ENCODE peak calls at places on chromosomes 2 and 18, in six cellular contexts. Y is left ventricle myocardium inferior; K is H9; J is naive thymus-derived CD4-positive, alpha-beta T cell; Z is CD4-positive, alpha-beta T cell; U is neuronal stem cell. V is an unnamed sample. For H3K9me3, the result is how much of the 10 kb centered on the place peaks cover.

GRCh38 chr2:204578928-204579598 is 33.8 kb downstream of the PARD3B start:
- DNase-seq in Y (no peak), K (no peak), J (no peak), Z (no peak), U (no peak), V (no peak)

GRCh38 chr2:203605302-203605701 is 70.2 kb upstream of the RAPH1 start:
- DNase-seq in Y (no peak), K (no peak), J (no peak), Z (no peak), U (no peak), V (no peak)

GRCh38 chr18:25990473-25990872 is 99.9 kb downstream of the SS18 start:
- DNase-seq in Y (no peak), K (no peak), J (no peak), Z (no peak), U (no peak), V (no peak)

GRCh38 chr18:13433088-13433487 is 214.5 kb downstream of the LDLRAD4 start:
- DNase-seq in Y (no peak), K (no peak), J (no peak), Z (no peak), U (no peak), V (no peak)

GRCh38 chr2:128347701-128348504 is 29.2 kb upstream of the HS6ST1 start:
- DNase-seq in Y (peak), K (no peak), J (no peak), Z (no peak), U (no peak), V (peak)

GRCh38 chr2:305366-305765 is 17.5 kb upstream of the ALKAL2 start:
- DNase-seq in Y (no peak), K (no peak), J (no peak), Z (no peak), U (no peak), V (no peak)

GRCh38 chr2:140643761-140644187 is 1487.0 kb downstream of the LRP1B start:
- DNase-seq in Y (no peak), K (no peak), J (no peak), Z (no peak), U (no peak), V (no peak)

GRCh38 chr2:226794751-226795171 is 4.9 kb downstream of the IRS1 start:
- DNase-seq in Y (no peak), K (no peak), J (no peak), Z (no peak), U (no peak), V (peak)

GRCh38 chr2:95354469-95354901 is 48.0 kb upstream of the FAHD2A start:
- DNase-seq in Y (no peak), K (peak), J (no peak), Z (no peak), U (no peak), V (no peak)

GRCh38 chr2:219245148-219245898 is at the start of the genes GLB1L and STK16:
- DNase-seq in Y (peak), K (peak), J (peak), Z (peak), U (peak), V (peak)

GRCh38 chr2:237739101-237739500 is 59.5 kb upstream of the RBM44 start:
- DNase-seq in Y (peak), K (no peak), J (no peak), Z (no peak), U (no peak), V (no peak)

DNA sequence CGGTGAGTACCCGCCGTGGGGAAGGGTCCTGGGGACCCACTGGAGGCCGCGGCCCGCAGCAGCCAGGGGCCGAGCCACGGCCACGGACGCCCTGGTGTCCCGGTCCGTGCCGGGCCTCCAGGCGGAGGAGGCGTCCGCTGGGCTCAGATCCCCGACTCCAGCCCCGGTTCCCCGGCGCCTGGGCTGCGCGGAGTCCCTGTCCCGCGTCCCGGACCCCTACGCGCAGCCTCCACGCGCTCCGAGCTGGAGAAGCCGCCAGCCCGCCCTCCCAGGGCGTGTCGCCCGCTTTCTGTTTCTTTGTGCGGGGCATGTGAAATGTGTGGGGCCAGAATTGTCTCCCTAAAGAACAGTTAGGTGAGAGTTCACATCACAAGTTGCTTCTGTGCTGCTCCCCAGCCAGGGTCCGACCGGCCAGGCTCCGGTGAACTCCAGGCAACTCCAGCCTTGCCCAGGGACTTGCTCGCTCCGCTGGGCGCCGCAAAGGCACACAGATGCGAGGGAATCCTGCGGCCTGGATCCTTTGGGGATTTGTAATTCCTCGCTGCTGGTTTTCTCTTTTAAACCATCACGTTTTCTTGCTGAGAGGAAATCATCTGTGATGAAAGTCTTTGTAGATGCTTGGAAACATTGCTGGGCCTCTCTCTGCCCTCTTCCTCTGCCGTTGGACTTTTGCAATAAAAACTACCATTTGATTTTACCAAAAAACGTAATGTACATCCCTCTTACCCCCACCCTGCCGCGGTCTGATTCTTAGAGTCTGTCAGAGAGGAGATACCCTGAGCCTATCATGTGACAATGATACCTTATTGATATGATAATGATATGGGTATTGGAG is 570 bp downstream of the GYPC start:
- DNase-seq in Y (peak), K (peak), J (peak), Z (no peak), U (peak), V (peak)
- H3K27ac ChIP-seq in Y (peak), K (no peak), J (peak), Z (peak), U (no peak), V (peak)

GRCh38 chr2:229137623-229138022 is 133.5 kb downstream of the PID1 start:
- DNase-seq in Y (no peak), K (no peak), J (no peak), Z (no peak), U (no peak), V (no peak)

GRCh38 chr2:229132236-229132635 is 138.9 kb downstream of the PID1 start:
- DNase-seq in Y (no peak), K (no peak), J (no peak), Z (no peak), U (no peak), V (no peak)

GRCh38 chr2:229130522-229130921 is 140.6 kb downstream of the PID1 start:
- DNase-seq in Y (no peak), K (no peak), J (no peak), Z (no peak), U (no peak), V (no peak)

GRCh38 chr2:229129738-229130371 is 141.2 kb downstream of the PID1 start:
- DNase-seq in Y (no peak), K (no peak), J (no peak), Z (no peak), U (no peak), V (no peak)

DNA sequence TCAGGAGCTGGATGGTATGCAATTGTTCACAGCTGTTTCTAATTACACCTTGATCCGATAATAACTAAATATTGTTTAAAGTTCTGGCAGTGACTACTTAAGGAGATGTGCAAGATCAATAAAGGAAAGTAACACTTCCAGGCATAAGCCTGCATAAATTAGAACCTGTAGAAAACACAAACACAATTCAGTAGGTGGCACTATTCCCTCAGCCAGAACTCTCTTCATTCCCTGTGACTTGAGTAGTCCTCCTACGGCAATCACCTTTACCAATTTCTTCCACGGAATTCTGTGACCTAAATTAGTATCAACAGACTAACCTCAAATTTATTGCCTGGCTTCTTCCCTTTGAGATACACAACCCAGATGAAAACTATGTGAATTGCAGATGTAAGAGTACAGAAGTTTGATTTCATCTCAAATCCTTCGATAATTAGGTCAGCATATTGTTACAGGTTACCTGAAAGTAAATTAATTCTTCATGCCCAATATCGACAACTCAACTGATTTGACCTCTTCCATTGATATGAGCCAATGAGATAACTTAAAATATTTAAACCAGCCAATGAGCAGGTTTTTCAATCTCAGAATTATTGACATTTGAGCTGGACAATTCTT is 137.8 kb downstream of the PID1 start:
- DNase-seq in Y (no peak), K (no peak), J (no peak), Z (no peak), U (peak), V (no peak)
- H3K9me3 ChIP-seq in Y (under half), K (under half), J (under half), Z (under half), U (under half), V (under half)

DNA sequence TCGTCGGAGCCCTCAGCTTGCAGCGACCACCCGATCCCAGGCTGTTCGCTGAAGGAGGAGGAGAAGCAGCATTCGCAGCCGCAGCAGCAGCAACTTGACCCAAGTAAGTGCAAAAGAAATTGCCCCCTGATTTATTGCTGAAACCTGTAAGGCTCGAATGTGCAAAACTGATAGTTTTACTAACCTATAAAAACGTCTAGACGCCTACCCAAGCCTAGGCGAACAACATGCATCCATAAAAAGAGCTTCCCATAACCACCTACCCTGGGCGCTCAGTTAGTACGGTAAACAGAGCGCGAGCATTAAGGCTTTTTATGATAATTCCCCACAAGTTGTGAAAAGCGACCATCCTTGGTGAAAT is 944 bp downstream of the HOXD9 start:
- DNase-seq in Y (no peak), K (no peak), J (no peak), Z (no peak), U (no peak), V (no peak)
- H3K27ac ChIP-seq in Y (no peak), K (no peak), J (no peak), Z (no peak), U (no peak), V (peak)

DNA sequence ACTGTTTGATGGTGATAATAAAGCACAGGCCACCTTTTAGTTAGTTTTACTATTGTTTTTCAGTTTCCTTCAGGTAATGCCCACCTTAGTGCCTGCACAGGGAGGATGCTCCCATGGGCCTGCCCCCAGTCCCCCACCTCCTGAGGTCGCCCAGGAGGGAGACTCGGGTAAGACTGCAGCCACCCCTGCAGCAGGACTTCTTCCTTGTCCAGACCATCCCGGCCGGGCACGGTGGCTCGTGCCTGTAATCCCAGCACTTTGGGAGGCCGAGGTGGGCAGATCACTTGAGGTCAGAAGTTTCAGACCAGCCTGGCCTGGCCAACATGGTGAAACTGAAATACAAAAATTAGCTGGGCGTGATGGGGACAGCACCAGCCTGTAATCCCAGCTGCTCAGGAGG is 68.1 kb upstream of the TANC1 start:
- DNase-seq in Y (no peak), K (no peak), J (no peak), Z (no peak), U (no peak), V (no peak)
- H3K9me3 ChIP-seq in Y (under half), K (under half), J (under half), Z (under half), U (under half), V (under half)

DNA sequence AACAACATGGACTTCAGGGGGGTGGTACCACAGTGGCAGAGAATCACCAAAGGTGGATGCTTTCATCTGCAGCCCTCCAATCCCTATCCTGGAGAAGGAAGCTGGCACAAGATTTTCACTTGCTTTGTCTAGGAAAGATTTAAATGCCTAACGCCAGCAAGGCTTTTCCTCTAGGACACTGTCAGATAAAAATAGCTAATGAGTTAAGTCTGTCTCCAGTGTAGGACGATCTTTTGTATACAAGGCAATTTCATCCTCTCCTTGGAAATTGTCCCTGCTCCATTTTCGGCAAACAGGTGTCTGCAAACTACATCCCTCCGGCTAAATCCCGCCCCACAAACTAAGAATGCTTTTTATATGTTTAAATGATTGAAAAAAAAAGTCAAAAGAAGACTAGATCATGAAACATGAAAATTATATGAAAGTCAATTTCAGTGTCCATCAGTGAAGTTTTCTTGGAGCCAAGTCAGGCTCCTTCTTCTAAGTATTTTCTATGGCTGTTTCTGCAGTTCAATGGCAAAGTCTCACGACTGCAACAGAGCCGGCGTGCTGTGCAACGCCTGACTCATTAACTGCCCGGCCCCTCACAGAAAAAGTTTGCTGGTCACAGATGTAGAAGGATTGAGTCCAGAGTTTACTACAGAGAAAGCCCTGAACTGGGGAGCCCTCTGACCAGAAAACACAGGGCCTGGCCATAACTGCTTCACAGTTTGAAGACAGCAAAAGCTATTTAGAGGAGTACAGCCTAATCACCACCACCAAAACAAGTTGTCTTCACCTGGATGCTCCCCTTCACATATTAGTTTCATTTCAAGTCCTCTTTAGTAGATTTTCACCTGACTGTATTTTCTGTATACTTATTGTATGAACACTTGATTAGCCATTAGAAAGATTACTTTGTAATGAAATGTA is 52.3 kb downstream of the PIEZO2 start:
- DNase-seq in Y (no peak), K (no peak), J (no peak), Z (no peak), U (no peak), V (no peak)
- H3K27ac ChIP-seq in Y (no peak), K (no peak), J (no peak), Z (no peak), U (no peak), V (no peak)